ENCODE peak calls at places on chromosomes 13 and 19, in six cellular contexts. P, Q, Y, N, R and T are unnamed samples.

GRCh38 chr19:49570997-49571676 is 9.2 kb downstream of the NOSIP start:
- DNase-seq in Y (peak), P (peak), N (no peak), R (peak), Q (no peak), T (no peak)

GRCh38 chr13:77863037-77863630 is 55.5 kb downstream of the EDNRB start:
- DNase-seq in Q (no peak), N (no peak), R (no peak), P (no peak), Y (no peak), T (no peak)

GRCh38 chr19:50190439-50190891 is 13.0 kb upstream of the MYH14 start:
- DNase-seq in P (peak), R (peak), Q (no peak), N (no peak), Y (no peak), T (peak)

GRCh38 chr19:4439243-4439642 is 18.4 kb downstream of the UBXN6 start:
- DNase-seq in Y (no peak), Q (no peak), P (no peak), N (no peak), R (no peak), T (no peak)

GRCh38 chr13:79290595-79291244 is 115.3 kb downstream of the RBM26 start:
- DNase-seq in Q (no peak), N (no peak), P (peak), R (no peak), Y (peak), T (no peak)

GRCh38 chr13:102395174-102395573 is 6.7 kb downstream of the FGF14 start:
- DNase-seq in R (no peak), N (no peak), Q (no peak), Y (no peak), P (no peak), T (no peak)

GRCh38 chr19:10412257-10412977 is 7.9 kb upstream of the PDE4A start:
- DNase-seq in Q (no peak), Y (no peak), N (no peak), P (no peak), R (no peak), T (no peak)

GRCh38 chr19:20247016-20247683 is 80.1 kb downstream of the ZNF486 start:
- DNase-seq in Q (peak), N (no peak), Y (no peak), R (peak), P (peak), T (no peak)

GRCh38 chr19:55253842-55254624 is 4.8 kb downstream of the PPP6R1 start:
- DNase-seq in Y (no peak), R (peak), N (no peak), Q (no peak), P (peak), T (no peak)

GRCh38 chr13:37127706-37128241 is 22.3 kb upstream of the CSNK1A1L start:
- DNase-seq in R (no peak), P (no peak), Q (no peak), N (peak), Y (no peak), T (no peak)

GRCh38 chr19:37654525-37654832 is 786 bp downstream of the ZFP30 start:
- DNase-seq in Y (no peak), Q (no peak), N (peak), R (no peak), P (no peak), T (no peak)

GRCh38 chr13:71359641-71360040 is 507.4 kb downstream of the DACH1 start:
- DNase-seq in Q (no peak), N (no peak), P (no peak), R (no peak), Y (no peak), T (no peak)

GRCh38 chr13:52850396-52851152 is 2.1 kb upstream of the PCDH8 start:
- DNase-seq in Q (peak), Y (peak), N (peak), R (peak), P (peak), T (peak)

GRCh38 chr13:95601216-95601615 is 43.3 kb downstream of the DZIP1 start:
- DNase-seq in Q (no peak), Y (no peak), N (no peak), R (no peak), P (no peak), T (no peak)

GRCh38 chr19:40811478-40812341 is 12.7 kb downstream of the EGLN2 start:
- DNase-seq in Q (peak), Y (no peak), R (no peak), N (no peak), P (no peak), T (no peak)

GRCh38 chr19:15643387-15643786 is 2.7 kb downstream of the CYP4F3 start:
- DNase-seq in Y (no peak), R (no peak), P (no peak), Q (no peak), N (no peak), T (no peak)

GRCh38 chr13:98439896-98440295 is 137.0 kb downstream of the STK24 start:
- DNase-seq in P (no peak), Y (no peak), R (no peak), Q (no peak), N (no peak), T (no peak)

GRCh38 chr19:3025516-3025890 is 3.6 kb downstream of the TLE2 start:
- DNase-seq in P (no peak), Y (no peak), R (peak), Q (no peak), N (no peak), T (no peak)

GRCh38 chr19:41443813-41444455 is 978 bp downstream of the ERICH4 start:
- DNase-seq in Y (no peak), R (no peak), Q (peak), N (no peak), P (no peak), T (no peak)

GRCh38 chr19:45558399-45558878 is 26.2 kb downstream of the OPA3 start:
- DNase-seq in R (peak), N (peak), P (peak), Q (no peak), Y (peak), T (peak)

GRCh38 chr19:44207126-44207803 is 5.1 kb upstream of the ZNF227 start:
- DNase-seq in R (peak), N (peak), Y (peak), Q (peak), P (peak), T (peak)

GRCh38 chr19:36672368-36672767 is 5.7 kb upstream of the ZNF461 start:
- DNase-seq in Y (no peak), N (no peak), Q (no peak), P (no peak), R (no peak), T (no peak)

GRCh38 chr19:51688665-51689571 is 4.2 kb upstream of the SPACA6 start:
- DNase-seq in Q (peak), N (peak), P (peak), R (peak), Y (peak), T (peak)

GRCh38 chr13:113552786-113553540 is 31.6 kb upstream of the TFDP1 start:
- DNase-seq in Y (no peak), Q (no peak), P (peak), N (no peak), R (no peak), T (no peak)

GRCh38 chr13:66312312-66313087 is 917.6 kb downstream of the PCDH9 start:
- DNase-seq in P (peak), R (no peak), Q (peak), Y (no peak), N (peak), T (no peak)

GRCh38 chr13:36981156-36981743 is 17.9 kb downstream of the ALG5 start:
- DNase-seq in N (peak), R (no peak), Q (no peak), Y (no peak), P (no peak), T (no peak)

GRCh38 chr13:100789968-100790367 is 115.4 kb upstream of the TMTC4 start:
- DNase-seq in Q (no peak), P (no peak), R (no peak), Y (no peak), N (no peak), T (no peak)

GRCh38 chr19:42051166-42052115 is 18.6 kb downstream of the GRIK5 start:
- DNase-seq in N (no peak), R (no peak), Y (no peak), P (peak), Q (no peak), T (peak)

GRCh38 chr19:2164020-2164988 is 571 bp downstream of the DOT1L start:
- DNase-seq in Q (no peak), R (no peak), Y (no peak), P (no peak), N (no peak), T (peak)

GRCh38 chr19:47651691-47652090 is 42.8 kb downstream of the BICRA start:
- DNase-seq in Q (no peak), N (no peak), P (no peak), Y (no peak), R (no peak), T (no peak)

GRCh38 chr19:47649588-47649987 is 40.7 kb downstream of the BICRA start:
- DNase-seq in P (no peak), N (no peak), Q (no peak), R (no peak), Y (no peak), T (no peak)

GRCh38 chr19:47650695-47651094 is 41.8 kb downstream of the BICRA start:
- DNase-seq in P (no peak), Y (no peak), N (no peak), R (no peak), Q (no peak), T (no peak)

GRCh38 chr19:47652285-47652684 is 43.4 kb downstream of the BICRA start:
- DNase-seq in R (no peak), Q (no peak), N (no peak), Y (no peak), P (no peak), T (no peak)

GRCh38 chr19:47651132-47651531 is 42.2 kb downstream of the BICRA start:
- DNase-seq in Q (no peak), Y (no peak), R (no peak), N (no peak), P (no peak), T (no peak)
- TF ChIP-seq CTCF in Q (no peak), Y (no peak), R (no peak), N (no peak), P (no peak), T (no peak)

GRCh38 chr13:84130739-84131138 is 248.5 kb upstream of the SLITRK1 start:
- DNase-seq in Y (no peak), R (no peak), N (no peak), P (no peak), Q (no peak), T (no peak)
- TF ChIP-seq CTCF in Y (no peak), R (no peak), N (no peak), P (no peak), Q (no peak), T (no peak)

DNA sequence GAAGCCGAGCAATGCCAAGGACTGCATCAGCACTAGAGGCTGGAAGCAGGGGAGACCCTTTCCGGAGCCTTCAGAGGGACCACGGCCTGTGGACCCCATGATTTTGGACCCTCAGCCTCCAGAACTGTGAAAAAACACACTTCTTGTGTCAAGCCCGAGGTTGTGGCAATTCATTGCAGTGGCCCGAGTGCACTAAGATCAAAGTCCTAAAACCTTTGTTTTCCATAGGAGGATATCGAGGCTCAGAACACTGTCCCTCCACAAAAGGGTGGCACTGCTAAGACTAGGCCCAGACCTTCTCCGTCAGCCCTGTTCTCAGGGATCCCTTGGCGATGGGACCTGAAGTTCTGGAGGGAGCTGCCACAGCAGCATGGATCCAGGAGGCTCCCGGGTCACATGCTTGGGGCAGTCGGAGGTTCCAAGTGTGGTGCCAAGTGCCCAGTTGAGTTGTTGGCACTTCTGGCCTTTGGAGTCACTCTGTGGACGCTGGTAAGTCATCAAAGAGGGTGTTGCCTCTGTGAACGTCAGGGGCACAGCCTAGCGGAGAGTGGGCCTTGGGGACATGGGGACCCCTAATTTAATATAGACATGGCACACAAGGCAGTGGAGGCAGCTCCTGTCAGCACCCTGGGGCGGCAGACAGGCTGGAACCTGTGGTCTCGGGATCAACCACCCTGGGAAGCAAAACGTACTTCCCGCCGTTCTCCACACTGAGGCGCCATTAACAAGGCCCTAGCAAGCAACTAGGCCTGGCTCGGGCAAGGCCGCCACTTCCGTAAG is 199.2 kb downstream of the COL4A1 start:
- DNase-seq in N (no peak), Q (no peak), P (no peak), Y (no peak), R (no peak), T (no peak)
- TF ChIP-seq CTCF in N (peak), Q (no peak), P (no peak), Y (peak), R (no peak), T (no peak)

GRCh38 chr13:67950594-67950993 is 720.5 kb upstream of the PCDH9 start:
- DNase-seq in Y (no peak), Q (no peak), R (no peak), N (no peak), P (no peak), T (no peak)

GRCh38 chr13:67951431-67951830 is 721.3 kb upstream of the PCDH9 start:
- DNase-seq in N (no peak), R (no peak), Q (no peak), P (no peak), Y (no peak), T (no peak)
- TF ChIP-seq CTCF in N (no peak), R (no peak), Q (no peak), P (no peak), Y (no peak), T (no peak)

DNA sequence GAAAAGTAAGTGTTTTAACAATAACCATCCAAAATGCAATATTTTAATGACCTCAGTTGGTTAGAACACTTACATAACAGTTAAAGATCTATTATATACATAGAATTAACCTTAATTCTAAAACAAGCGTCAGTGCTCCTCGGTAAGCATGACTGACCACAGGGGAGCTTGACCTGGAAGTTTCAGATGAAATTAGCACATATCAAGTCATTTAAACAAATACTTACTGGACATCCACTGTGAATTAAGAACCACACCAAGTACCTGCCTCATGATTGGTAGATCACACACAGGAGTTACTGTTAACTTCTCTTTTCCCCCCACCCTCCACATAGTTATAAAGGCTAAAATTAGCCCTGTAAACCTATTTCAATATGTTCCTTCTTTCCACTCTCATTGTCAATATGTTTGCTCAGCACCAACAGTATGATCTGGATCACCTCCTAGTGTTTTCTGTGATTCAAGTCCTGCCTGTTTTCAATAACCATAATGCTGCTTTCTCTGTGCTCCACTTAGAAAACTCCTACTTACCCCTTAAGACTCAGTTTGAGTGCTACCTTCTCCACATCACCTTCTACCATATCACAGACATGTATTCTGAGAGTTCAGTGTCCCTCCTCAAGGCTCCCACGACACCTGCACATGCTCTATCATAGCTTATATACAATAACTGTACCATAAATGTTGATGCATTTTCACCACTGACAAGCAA is 209.0 kb downstream of the VWA8 start:
- DNase-seq in P (no peak), R (no peak), N (no peak), Q (no peak), Y (no peak), T (no peak)
- TF ChIP-seq CTCF in P (no peak), R (no peak), N (no peak), Q (no peak), Y (no peak), T (no peak)

DNA sequence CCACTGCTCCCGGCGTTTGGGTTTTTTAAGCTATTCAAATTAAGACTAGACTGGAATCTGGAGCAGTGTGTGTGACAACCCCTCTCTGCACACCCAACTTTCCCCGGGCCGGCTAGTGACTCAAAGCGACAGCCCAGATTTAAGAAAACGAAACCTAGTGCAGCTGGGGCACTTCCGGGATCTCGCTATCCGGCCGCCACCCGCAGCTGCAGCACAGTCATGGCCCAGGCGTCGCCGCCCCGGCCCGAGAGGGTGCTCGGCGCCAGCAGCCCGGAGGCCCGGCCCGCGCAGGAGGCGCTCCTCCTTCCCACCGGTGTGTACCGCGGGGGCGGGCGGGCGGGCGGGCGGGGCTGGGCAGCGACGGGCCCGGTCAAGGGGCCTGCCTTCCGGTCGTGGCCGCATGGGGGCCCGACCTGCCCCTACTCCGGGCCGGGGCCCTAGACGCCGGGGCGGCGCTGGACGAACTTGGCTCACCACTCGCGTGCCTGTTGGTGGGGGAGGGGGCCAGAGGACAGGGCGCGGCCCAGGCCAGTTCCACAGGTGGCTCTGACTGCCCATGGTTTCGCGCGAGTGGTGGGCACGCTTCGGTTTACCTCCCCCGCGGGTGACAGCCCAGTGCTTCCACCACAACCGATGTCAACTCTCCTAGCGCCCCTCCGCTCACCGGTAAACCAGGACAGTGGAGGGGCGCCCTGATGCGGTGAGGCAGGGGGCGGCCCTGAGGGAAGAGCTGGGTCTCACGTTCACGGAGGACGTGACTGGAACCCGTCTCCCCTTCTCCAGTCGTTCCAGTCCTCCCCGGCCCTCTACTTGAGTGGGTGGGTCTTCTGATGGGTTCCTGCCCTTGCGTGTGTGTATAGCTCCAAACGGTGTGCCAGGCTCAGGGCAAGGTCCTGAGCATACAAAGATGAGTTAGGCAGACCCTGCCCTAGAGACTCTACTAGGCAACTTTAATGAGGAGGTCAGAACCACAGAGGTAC is at the start of gene PHF11:
- DNase-seq in R (peak), N (peak), Y (peak), P (peak), Q (peak), T (peak)
- TF ChIP-seq CTCF in R (no peak), N (no peak), Y (no peak), P (peak), Q (peak), T (peak)

GRCh38 chr19:13102666-13103584 is at the start of gene LYL1:
- DNase-seq in P (peak), Q (peak), N (no peak), Y (peak), R (peak), T (peak)
- TF ChIP-seq CTCF in P (no peak), Q (no peak), N (no peak), Y (no peak), R (no peak), T (no peak)

GRCh38 chr13:30355405-30355741 is 48.0 kb upstream of the KATNAL1 start:
- DNase-seq in R (peak), P (peak), Y (peak), Q (no peak), N (no peak), T (no peak)
- TF ChIP-seq CTCF in R (no peak), P (peak), Y (peak), Q (no peak), N (peak), T (no peak)

DNA sequence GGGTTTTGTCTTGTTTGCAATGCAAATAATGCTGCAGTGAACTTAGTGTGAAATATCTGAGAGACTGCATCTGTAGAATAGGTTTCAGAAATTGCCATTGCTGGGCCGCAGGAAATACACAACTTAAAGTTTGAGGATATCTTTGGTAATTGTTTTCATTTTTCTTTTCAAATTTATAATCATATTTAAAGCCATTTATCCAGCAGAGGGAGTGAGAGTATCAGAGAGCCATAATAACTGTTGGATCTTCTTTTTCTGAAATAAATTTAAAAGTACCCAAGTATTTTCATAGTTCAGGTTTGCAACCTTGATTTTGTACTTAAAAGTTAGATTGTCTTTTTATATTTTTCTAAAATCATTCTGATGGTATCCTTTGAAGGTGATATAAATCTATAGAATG is 99.4 kb downstream of the ZMYM2 start:
- DNase-seq in N (no peak), R (no peak), Q (no peak), Y (no peak), P (no peak), T (no peak)
- TF ChIP-seq CTCF in N (peak), R (no peak), Q (no peak), Y (no peak), P (no peak), T (no peak)